ENCODE peak calls at places on chromosomes 13 and 19, in nine cellular contexts. D, E, S, Q, O, M, A, K and Z are unnamed samples.
A peak's percentile ranks its signal among the peaks of the same experiment; 100 is the strongest.

GRCh38 chr13:29920018-29920643 is 69.7 kb upstream of the UBL3 start:
- DNase-seq in K (no peak), S (no peak), E (no peak), Q (no peak), O (no peak), D (no peak), M (no peak), A (no peak), Z (no peak)

GRCh38 chr19:601310-601709 is 11.6 kb downstream of the HCN2 start:
- DNase-seq in D (no peak), M (no peak), Q (no peak), O (no peak), A (no peak), E (no peak), S (no peak), K (no peak), Z (no peak)

GRCh38 chr19:9128171-9128570 is 1.4 kb upstream of the OR7G3 start:
- DNase-seq in Q (no peak), K (no peak), S (no peak), E (no peak), A (no peak), O (no peak), M (no peak), D (no peak), Z (no peak)

GRCh38 chr19:7295912-7296486 is 1.8 kb upstream of the INSR start:
- DNase-seq in D (no peak), S (no peak), A (no peak), O (no peak), M (no peak), K (no peak), Q (no peak), E (no peak), Z (no peak)

GRCh38 chr13:104937881-104938280 is 1597.6 kb downstream of the EFNB2 start:
- DNase-seq in K (no peak), Q (no peak), A (no peak), O (no peak), M (no peak), S (no peak), E (no peak), D (no peak), Z (no peak)

GRCh38 chr13:79435549-79435948 is 29.5 kb upstream of the RBM26 start:
- DNase-seq in Q (peak; percentile 57), M (no peak), S (no peak), K (no peak), A (no peak), D (no peak), O (no peak), E (no peak), Z (no peak)

GRCh38 chr13:103130681-103131210 is 64.5 kb upstream of the SLC10A2 start:
- DNase-seq in D (no peak), S (no peak), K (no peak), A (no peak), O (no peak), Q (no peak), M (no peak), E (no peak), Z (no peak)

GRCh38 chr13:91185294-91185863 is 162.1 kb upstream of the MIR17HG start:
- DNase-seq in E (no peak), O (no peak), Q (no peak), M (no peak), K (peak; percentile 28), A (no peak), S (no peak), D (no peak), Z (no peak)

GRCh38 chr19:10565028-10565566 is 713 bp downstream of the KRI1 start:
- DNase-seq in A (peak; percentile 35), D (peak; percentile 83), S (peak; percentile 45), O (peak; percentile 40), M (peak; percentile 33), Q (peak; percentile 49), K (peak; percentile 75), E (peak; percentile 48), Z (no peak)

GRCh38 chr19:42051166-42052115 is 18.6 kb downstream of the GRIK5 start:
- DNase-seq in Q (no peak), M (no peak), E (no peak), D (no peak), K (peak; percentile 20), S (no peak), O (no peak), A (peak; percentile 47), Z (no peak)

GRCh38 chr19:18833849-18834643 is 2.3 kb downstream of the UPF1 start:
- DNase-seq in K (peak; percentile 52), S (no peak), O (no peak), Q (no peak), D (peak; percentile 21), A (no peak), M (no peak), E (no peak), Z (no peak)

GRCh38 chr13:40664100-40665060 is 2.1 kb downstream of the FOXO1 start:
- DNase-seq in O (peak; percentile 66), A (peak; percentile 82), Q (peak; percentile 23), D (peak; percentile 66), K (peak; percentile 45), E (peak; percentile 71), M (peak; percentile 83), S (peak; percentile 82), Z (peak; percentile 71)

GRCh38 chr19:14078406-14078805 is 5.8 kb downstream of the MISP3 start:
- DNase-seq in E (no peak), D (no peak), S (no peak), O (no peak), M (no peak), A (no peak), K (no peak), Q (no peak), Z (no peak)

GRCh38 chr13:90415902-90416301 is 931.6 kb upstream of the MIR17HG start:
- DNase-seq in E (no peak), A (no peak), Q (no peak), D (no peak), S (no peak), K (no peak), O (no peak), M (no peak), Z (no peak)

DNA sequence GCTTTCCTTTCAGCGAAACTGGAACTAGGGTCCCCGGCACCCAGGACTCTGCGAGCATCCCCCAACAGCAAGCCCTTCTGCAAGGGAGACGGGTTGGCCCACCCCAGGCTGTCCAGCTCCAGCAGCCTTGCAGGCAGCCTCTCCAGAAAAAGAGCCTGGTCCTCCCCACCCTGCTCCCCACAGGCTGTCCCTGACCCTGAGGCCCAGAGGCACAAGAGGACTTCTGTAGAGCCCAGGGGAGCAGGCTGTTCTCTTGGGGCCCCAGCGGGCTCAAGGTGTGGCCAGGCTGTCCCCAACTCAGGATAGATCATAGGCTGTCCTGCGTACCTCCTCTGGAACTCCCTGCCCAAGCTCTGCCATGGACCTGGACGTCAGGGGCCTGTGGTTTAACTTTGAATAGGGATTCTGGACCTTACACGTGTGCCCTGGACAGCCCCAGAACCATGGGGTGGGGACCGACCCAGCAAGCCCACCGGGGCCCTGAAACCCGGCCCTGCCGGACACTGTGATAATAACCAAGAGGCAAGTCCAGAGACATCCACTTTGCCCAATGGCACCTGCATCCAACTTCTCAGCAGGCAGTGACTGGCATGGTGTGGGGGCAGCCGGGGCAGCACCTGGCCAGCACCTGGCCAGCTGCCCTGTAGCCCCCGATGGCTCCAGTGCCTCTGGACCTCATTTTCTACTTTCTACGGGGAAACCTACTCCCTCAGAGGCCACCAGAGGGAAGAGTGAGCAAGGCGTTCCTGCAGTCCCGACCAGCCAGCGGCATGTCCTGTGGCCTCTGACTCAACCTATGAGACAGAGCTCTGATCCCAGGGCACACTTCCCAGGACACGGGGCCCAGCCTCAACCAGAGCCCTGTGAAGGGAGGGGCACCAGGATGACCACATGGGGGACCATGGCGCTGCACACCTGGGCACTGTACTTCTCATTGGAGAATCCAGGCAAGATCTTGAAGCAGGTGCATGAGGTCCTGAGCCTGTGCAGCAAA is 50.9 kb upstream of the TPM4 start:
- DNase-seq in Q (peak; percentile 74), S (no peak), O (no peak), D (peak; percentile 55), M (no peak), E (no peak), A (peak; percentile 54), K (peak; percentile 52), Z (no peak)
- TF ChIP-seq CTCF in Q (peak; percentile 78), S (peak; percentile 43), O (peak; percentile 21), D (no peak), M (no peak), E (no peak), A (no peak), K (peak; percentile 22), Z (no peak)

DNA sequence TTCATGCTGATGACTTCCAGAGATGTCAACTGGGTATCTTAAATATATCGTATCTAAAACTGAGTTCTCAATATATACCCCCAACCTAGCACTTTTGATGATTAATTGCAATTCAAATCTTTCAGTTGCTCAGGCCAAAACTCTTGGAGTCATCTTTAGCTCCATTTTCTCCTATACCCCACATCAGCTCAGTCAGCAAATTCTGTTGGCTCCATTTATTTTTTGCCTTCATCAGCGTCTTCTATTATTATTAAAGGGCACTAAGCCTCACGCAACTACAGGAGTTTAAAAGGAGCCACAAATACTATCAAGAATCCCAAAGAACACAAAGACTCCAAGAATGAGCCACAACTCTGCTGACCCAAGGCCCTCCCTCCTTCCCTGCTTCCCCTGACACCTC is 134.9 kb downstream of the KCTD12 start:
- DNase-seq in K (no peak), M (no peak), D (no peak), E (no peak), O (no peak), S (no peak), Q (no peak), A (no peak), Z (no peak)
- TF ChIP-seq CTCF in K (no peak), M (no peak), D (no peak), E (no peak), O (no peak), S (no peak), Q (no peak), A (no peak), Z (no peak)

GRCh38 chr13:51432576-51432975 is 20.3 kb downstream of the INTS6 start:
- DNase-seq in D (no peak), Q (no peak), E (no peak), S (no peak), K (peak; percentile 24), O (no peak), M (no peak), A (no peak), Z (no peak)
- TF ChIP-seq CTCF in D (no peak), Q (no peak), E (no peak), S (no peak), K (peak; percentile 58), O (no peak), M (no peak), A (no peak), Z (no peak)

GRCh38 chr19:53432088-53432661 is 391 bp downstream of the ZNF761 start:
- DNase-seq in O (no peak), Q (peak; percentile 2), K (peak; percentile 50), E (peak; percentile 48), S (no peak), D (peak; percentile 30), M (peak; percentile 21), A (peak; percentile 27), Z (no peak)

DNA sequence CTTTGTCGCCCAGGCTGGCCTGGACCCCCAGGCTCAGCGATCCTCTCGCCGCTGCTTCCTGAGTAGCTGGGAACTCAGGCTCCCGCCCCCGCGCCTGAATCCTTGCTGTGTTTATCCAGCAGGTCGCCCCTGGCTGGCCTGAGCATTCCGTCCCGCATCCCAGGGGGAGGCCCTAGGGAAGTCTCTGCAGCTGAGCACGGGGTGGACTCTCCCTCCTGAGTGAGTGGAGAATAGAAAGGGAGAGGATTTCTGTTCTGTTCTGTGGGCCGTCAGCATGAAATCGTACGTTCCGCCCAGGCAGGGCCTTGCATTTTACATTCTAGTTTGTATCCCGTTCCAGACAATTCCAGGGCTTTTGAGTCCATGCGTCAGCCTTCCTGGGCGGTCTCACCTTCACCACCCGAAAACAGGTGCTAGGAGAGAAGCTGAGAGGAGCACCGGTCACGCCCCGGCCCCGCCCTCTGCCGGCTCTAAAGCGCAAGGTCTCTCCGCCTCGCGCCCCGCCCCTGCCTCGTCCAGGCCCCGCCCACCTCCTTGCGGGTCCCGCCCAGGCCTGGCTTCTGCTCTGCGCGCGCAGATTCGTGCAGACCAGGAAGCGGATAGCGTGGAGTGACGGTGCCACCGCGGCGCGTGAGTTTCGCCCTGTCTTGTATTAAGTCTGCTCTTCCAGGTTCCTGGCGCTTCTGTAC is at the start of gene ZNF761:
- DNase-seq in Q (peak; percentile 82), E (peak; percentile 99), O (peak; percentile 94), D (peak; percentile 94), M (peak; percentile 92), S (peak; percentile 91), K (peak; percentile 98), A (peak; percentile 99), Z (peak; percentile 99)
- TF ChIP-seq CTCF in Q (peak; percentile 39), E (peak; percentile 40), O (peak; percentile 55), D (no peak), M (no peak), S (peak; percentile 48), K (no peak), A (no peak), Z (no peak)